ENCODE peak calls at places on chromosomes 5 and 9, in six cellular contexts. One of them, this sample, is unnamed.

GRCh38 chr5:178115136-178115834 is 2.0 kb downstream of the N4BP3 start:
- DNase-seq in HCT116: no peak
- DNase-seq in SK-N-SH: no peak
- DNase-seq in K562: no peak
- DNase-seq in HepG2: no peak
- DNase-seq in GM12878: no peak
- DNase-seq in this sample: no peak

GRCh38 chr9:131731237-131731995 is 8.5 kb downstream of the RAPGEF1 start:
- DNase-seq in HCT116: no peak
- DNase-seq in SK-N-SH: no peak
- DNase-seq in K562: no peak
- DNase-seq in HepG2: peak
- DNase-seq in GM12878: no peak
- DNase-seq in this sample: no peak

GRCh38 chr9:134057751-134058701 is 9.8 kb downstream of the BRD3 start:
- DNase-seq in HCT116: no peak
- DNase-seq in SK-N-SH: no peak
- DNase-seq in K562: no peak
- DNase-seq in HepG2: peak
- DNase-seq in GM12878: no peak
- DNase-seq in this sample: no peak

GRCh38 chr5:76836181-76836580 is 13.6 kb upstream of the S100Z start:
- DNase-seq in HCT116: no peak
- DNase-seq in SK-N-SH: no peak
- DNase-seq in K562: no peak
- DNase-seq in HepG2: no peak
- DNase-seq in GM12878: no peak
- DNase-seq in this sample: no peak

GRCh38 chr5:59799668-59800374 is 93.7 kb downstream of the PDE4D start:
- DNase-seq in HCT116: peak
- DNase-seq in SK-N-SH: peak
- DNase-seq in K562: peak
- DNase-seq in HepG2: peak
- DNase-seq in GM12878: peak
- DNase-seq in this sample: peak

GRCh38 chr9:71363286-71363961 is 242.0 kb upstream of the TRPM3 start:
- DNase-seq in HCT116: no peak
- DNase-seq in SK-N-SH: no peak
- DNase-seq in K562: no peak
- DNase-seq in HepG2: no peak
- DNase-seq in GM12878: no peak
- DNase-seq in this sample: no peak

GRCh38 chr9:69198526-69199250 is 24.6 kb downstream of the TJP2 start:
- DNase-seq in HCT116: no peak
- DNase-seq in SK-N-SH: no peak
- DNase-seq in K562: no peak
- DNase-seq in HepG2: no peak
- DNase-seq in GM12878: no peak
- DNase-seq in this sample: peak

GRCh38 chr9:5453673-5454072 is 3.3 kb downstream of the CD274 start:
- DNase-seq in HCT116: no peak
- DNase-seq in SK-N-SH: no peak
- DNase-seq in K562: no peak
- DNase-seq in HepG2: no peak
- DNase-seq in GM12878: no peak
- DNase-seq in this sample: no peak

GRCh38 chr5:111447822-111448221 is 64.5 kb downstream of the STARD4 start:
- DNase-seq in HCT116: no peak
- DNase-seq in SK-N-SH: no peak
- DNase-seq in K562: no peak
- DNase-seq in HepG2: no peak
- DNase-seq in GM12878: no peak
- DNase-seq in this sample: no peak

GRCh38 chr9:130174920-130175321 is 2.7 kb downstream of the NCS1 start:
- DNase-seq in HCT116: no peak
- DNase-seq in SK-N-SH: no peak
- DNase-seq in K562: no peak
- DNase-seq in HepG2: no peak
- DNase-seq in GM12878: no peak
- DNase-seq in this sample: no peak
- TF ChIP-seq JUND in HCT116: no peak
- TF ChIP-seq JUND in SK-N-SH: no peak
- TF ChIP-seq JUND in K562: no peak
- TF ChIP-seq JUND in HepG2: no peak
- TF ChIP-seq JUND in GM12878: no peak
- TF ChIP-seq JUND in this sample: no peak

GRCh38 chr9:91760906-91761305 is 189.1 kb downstream of the ROR2 start:
- DNase-seq in HCT116: no peak
- DNase-seq in SK-N-SH: no peak
- DNase-seq in K562: no peak
- DNase-seq in HepG2: no peak
- DNase-seq in GM12878: no peak
- DNase-seq in this sample: no peak

GRCh38 chr9:91755761-91756638 is 194.0 kb downstream of the ROR2 start:
- DNase-seq in HCT116: no peak
- DNase-seq in SK-N-SH: no peak
- DNase-seq in K562: no peak
- DNase-seq in HepG2: no peak
- DNase-seq in GM12878: no peak
- DNase-seq in this sample: no peak

GRCh38 chr9:91757802-91758201 is 192.2 kb downstream of the ROR2 start:
- DNase-seq in HCT116: no peak
- DNase-seq in SK-N-SH: no peak
- DNase-seq in K562: no peak
- DNase-seq in HepG2: no peak
- DNase-seq in GM12878: no peak
- DNase-seq in this sample: no peak

GRCh38 chr9:91761362-91761761 is 188.7 kb downstream of the ROR2 start:
- DNase-seq in HCT116: no peak
- DNase-seq in SK-N-SH: no peak
- DNase-seq in K562: no peak
- DNase-seq in HepG2: no peak
- DNase-seq in GM12878: no peak
- DNase-seq in this sample: no peak

DNA sequence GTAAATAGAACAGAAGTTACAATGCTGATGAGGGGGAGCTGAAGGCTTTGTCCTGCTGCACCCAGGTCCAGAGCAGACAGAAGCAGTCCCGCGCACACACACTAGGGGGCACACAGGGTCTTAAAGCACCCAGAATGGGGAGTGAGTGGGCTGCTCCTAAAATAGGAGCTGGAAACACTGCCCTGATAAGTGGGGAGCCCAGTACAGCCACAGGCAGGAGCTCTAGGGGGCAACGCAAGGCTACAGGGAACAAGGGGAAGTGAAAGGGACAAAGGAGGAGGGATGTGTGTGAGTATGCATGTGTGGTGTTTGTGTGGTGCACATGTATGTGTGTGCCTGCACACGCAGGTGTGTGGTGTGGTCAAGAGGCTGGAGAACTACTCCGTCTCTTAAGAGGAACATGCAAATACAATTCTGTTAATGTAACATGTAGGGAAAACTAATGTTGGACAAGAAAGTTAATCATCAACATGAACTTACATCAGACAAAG is 191.5 kb downstream of the ROR2 start:
- DNase-seq in HCT116: peak
- DNase-seq in SK-N-SH: peak
- DNase-seq in K562: peak
- DNase-seq in HepG2: peak
- DNase-seq in GM12878: peak
- DNase-seq in this sample: peak
- TF ChIP-seq JUND in HCT116: no peak
- TF ChIP-seq JUND in SK-N-SH: no peak
- TF ChIP-seq JUND in K562: no peak
- TF ChIP-seq JUND in HepG2: no peak
- TF ChIP-seq JUND in GM12878: no peak
- TF ChIP-seq JUND in this sample: no peak

GRCh38 chr9:127093319-127094020 is 29.0 kb downstream of the ANGPTL2 start:
- DNase-seq in HCT116: no peak
- DNase-seq in SK-N-SH: no peak
- DNase-seq in K562: no peak
- DNase-seq in HepG2: no peak
- DNase-seq in GM12878: no peak
- DNase-seq in this sample: no peak
- TF ChIP-seq JUND in HCT116: no peak
- TF ChIP-seq JUND in SK-N-SH: no peak
- TF ChIP-seq JUND in K562: no peak
- TF ChIP-seq JUND in HepG2: no peak
- TF ChIP-seq JUND in GM12878: no peak
- TF ChIP-seq JUND in this sample: no peak

GRCh38 chr5:128228506-128228905 is 144.9 kb downstream of the SLC12A2 start:
- DNase-seq in HCT116: no peak
- DNase-seq in SK-N-SH: no peak
- DNase-seq in K562: no peak
- DNase-seq in HepG2: no peak
- DNase-seq in GM12878: no peak
- DNase-seq in this sample: no peak

GRCh38 chr5:128225245-128226030 is 141.9 kb downstream of the SLC12A2 start:
- DNase-seq in HCT116: no peak
- DNase-seq in SK-N-SH: no peak
- DNase-seq in K562: no peak
- DNase-seq in HepG2: no peak
- DNase-seq in GM12878: no peak
- DNase-seq in this sample: no peak

GRCh38 chr5:128224336-128224735 is 140.8 kb downstream of the SLC12A2 start:
- DNase-seq in HCT116: no peak
- DNase-seq in SK-N-SH: no peak
- DNase-seq in K562: no peak
- DNase-seq in HepG2: no peak
- DNase-seq in GM12878: no peak
- DNase-seq in this sample: no peak

DNA sequence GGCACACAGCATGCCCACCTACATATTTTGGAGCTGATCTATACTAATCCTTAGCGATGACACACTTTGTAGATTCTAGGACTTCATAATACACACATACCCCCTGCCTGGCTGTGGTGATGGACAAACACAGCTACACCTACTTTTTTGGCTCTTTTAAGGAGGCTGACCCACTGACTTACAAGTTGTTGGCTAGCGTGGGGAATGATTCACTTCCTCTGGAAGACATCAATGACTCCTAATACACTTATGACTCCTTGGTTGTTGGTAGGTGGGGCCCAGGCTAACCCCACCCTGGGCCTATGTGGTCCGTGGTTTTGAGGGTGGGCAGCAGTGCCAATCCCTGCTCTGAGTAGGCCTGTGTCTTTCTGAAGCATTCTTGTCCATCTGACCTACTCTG is 144.4 kb downstream of the SLC12A2 start:
- DNase-seq in HCT116: peak
- DNase-seq in SK-N-SH: no peak
- DNase-seq in K562: no peak
- DNase-seq in HepG2: no peak
- DNase-seq in GM12878: no peak
- DNase-seq in this sample: no peak
- TF ChIP-seq JUND in HCT116: peak
- TF ChIP-seq JUND in SK-N-SH: no peak
- TF ChIP-seq JUND in K562: no peak
- TF ChIP-seq JUND in HepG2: no peak
- TF ChIP-seq JUND in GM12878: no peak
- TF ChIP-seq JUND in this sample: no peak

DNA sequence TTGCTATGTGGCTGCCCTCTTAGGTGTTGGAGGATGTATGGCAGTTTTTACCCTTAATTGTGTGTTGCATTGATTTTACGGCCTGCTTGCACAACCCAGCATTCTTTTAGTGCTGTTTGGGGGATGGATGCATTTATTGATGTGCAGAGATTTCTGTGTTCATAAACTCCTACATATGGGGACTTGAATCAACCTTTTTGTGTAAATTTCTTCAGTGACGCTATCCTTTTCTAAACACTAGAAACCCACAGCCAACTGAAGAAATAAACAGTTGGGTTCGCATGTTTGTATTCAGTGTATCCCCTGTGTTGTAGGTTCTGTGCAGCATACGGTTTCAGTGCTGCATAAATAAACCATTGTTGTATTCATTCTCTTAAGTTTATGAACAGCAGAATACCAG is 263.6 kb downstream of the RASEF start:
- DNase-seq in HCT116: no peak
- DNase-seq in SK-N-SH: no peak
- DNase-seq in K562: no peak
- DNase-seq in HepG2: no peak
- DNase-seq in GM12878: no peak
- DNase-seq in this sample: no peak
- TF ChIP-seq JUND in HCT116: no peak
- TF ChIP-seq JUND in SK-N-SH: no peak
- TF ChIP-seq JUND in K562: no peak
- TF ChIP-seq JUND in HepG2: no peak
- TF ChIP-seq JUND in GM12878: no peak
- TF ChIP-seq JUND in this sample: no peak

DNA sequence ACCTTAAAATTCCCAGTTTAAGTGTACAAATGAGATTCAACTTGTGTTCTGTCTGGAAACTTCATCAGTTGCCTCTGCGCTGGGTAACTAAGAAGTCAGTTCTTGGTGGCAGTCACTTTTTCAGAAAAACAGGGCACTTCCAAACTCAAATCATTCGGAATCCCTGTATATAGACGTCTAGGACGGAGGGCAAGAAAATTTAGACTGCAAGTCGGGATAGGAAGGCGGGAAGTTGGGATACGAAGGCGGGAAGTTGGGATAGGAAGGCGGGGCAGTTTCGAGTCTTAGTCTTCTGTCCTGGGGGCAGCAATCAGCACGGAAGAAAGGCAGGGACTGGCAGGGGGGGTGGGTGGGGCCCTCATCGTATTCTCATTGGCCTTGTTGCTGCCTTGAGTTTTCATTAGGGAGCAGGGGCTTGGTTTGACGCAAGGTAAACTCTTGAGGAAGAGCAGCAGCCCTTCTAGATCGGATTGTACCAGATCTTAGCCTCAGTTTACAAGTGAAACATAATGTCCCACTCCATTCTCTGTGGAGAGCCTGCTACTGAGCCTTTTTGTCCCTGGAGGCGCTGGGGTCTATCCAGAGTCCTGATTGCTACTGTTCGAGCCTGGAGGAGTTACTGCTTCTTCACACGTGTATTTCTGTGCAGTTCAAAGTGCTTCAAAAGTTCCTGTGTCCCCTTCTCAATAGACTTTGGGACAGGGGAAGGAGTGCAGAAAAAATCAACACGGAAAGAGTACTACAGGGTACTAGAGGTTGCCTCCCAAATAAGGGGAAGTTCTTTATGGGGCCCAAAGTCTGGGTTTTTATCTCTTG is 2.7 kb upstream of the PURA start:
- DNase-seq in HCT116: no peak
- DNase-seq in SK-N-SH: no peak
- DNase-seq in K562: no peak
- DNase-seq in HepG2: no peak
- DNase-seq in GM12878: no peak
- DNase-seq in this sample: no peak
- TF ChIP-seq JUND in HCT116: no peak
- TF ChIP-seq JUND in SK-N-SH: no peak
- TF ChIP-seq JUND in K562: no peak
- TF ChIP-seq JUND in HepG2: no peak
- TF ChIP-seq JUND in GM12878: no peak
- TF ChIP-seq JUND in this sample: no peak

GRCh38 chr5:140317859-140318258 is 15.0 kb upstream of the PFDN1 start:
- DNase-seq in HCT116: no peak
- DNase-seq in SK-N-SH: no peak
- DNase-seq in K562: no peak
- DNase-seq in HepG2: no peak
- DNase-seq in GM12878: no peak
- DNase-seq in this sample: no peak
- TF ChIP-seq JUND in HCT116: no peak
- TF ChIP-seq JUND in SK-N-SH: no peak
- TF ChIP-seq JUND in K562: no peak
- TF ChIP-seq JUND in HepG2: no peak
- TF ChIP-seq JUND in GM12878: no peak
- TF ChIP-seq JUND in this sample: no peak

This sample was measured in T47D.